ENCODE peak calls at places on chromosomes 11 and 22, in nine cellular contexts. C is tibial nerve, B is left lung, X is HCT116, R is right lobe of liver, O is heart left ventricle, J is sigmoid colon, W is OCI-LY7, N is upper lobe of left lung. P is an unnamed sample.

GRCh38 chr11:41003339-41003992 is 456.0 kb downstream of the LRRC4C start:
- DNase-seq in C (no peak), B (no peak), X (no peak), R (no peak), O (no peak), J (no peak), W (no peak), N (no peak), P (peak; percentile 42)

GRCh38 chr22:21939392-21940319 is 13.0 kb downstream of the PPM1F start:
- DNase-seq in C (no peak), B (peak; percentile 56), X (no peak), R (no peak), O (no peak), J (no peak), W (no peak), N (no peak), P (no peak)

GRCh38 chr22:32354360-32355351 is 3.0 kb upstream of the RFPL3 start:
- DNase-seq in C (no peak), B (no peak), X (peak; percentile 49), R (no peak), O (no peak), J (no peak), W (peak; percentile 1), N (peak; percentile 83), P (peak; percentile 63)

GRCh38 chr11:9210922-9211320 is 54.2 kb downstream of the DENND5A start:
- DNase-seq in C (no peak), B (no peak), X (no peak), R (no peak), O (no peak), J (no peak), W (no peak), N (no peak), P (peak; percentile 75)

GRCh38 chr11:76030973-76031590 is 175.2 kb downstream of the WNT11 start:
- DNase-seq in C (no peak), B (no peak), X (no peak), R (no peak), O (no peak), J (no peak), W (no peak), N (no peak), P (peak; percentile 84)

GRCh38 chr22:16925407-16925966 is 82.5 kb downstream of the GAB4 start:
- DNase-seq in C (no peak), B (no peak), X (no peak), R (no peak), O (no peak), J (no peak), W (no peak), N (no peak), P (no peak)

GRCh38 chr11:109425554-109425953 is 3.6 kb downstream of the C11orf87 start:
- DNase-seq in C (no peak), B (no peak), X (no peak), R (no peak), O (no peak), J (no peak), W (no peak), N (no peak), P (no peak)

GRCh38 chr11:71252434-71252781 is at the start of gene SHANK2:
- DNase-seq in C (no peak), B (no peak), X (no peak), R (peak; percentile 50), O (no peak), J (no peak), W (no peak), N (peak; percentile 89), P (no peak)

GRCh38 chr11:68020575-68020974 is 9.9 kb upstream of the NDUFS8 start:
- DNase-seq in C (no peak), B (peak; percentile 71), X (no peak), R (no peak), O (no peak), J (no peak), W (peak; percentile 23), N (peak; percentile 37), P (no peak)

GRCh38 chr11:4068962-4069361 is 25.6 kb upstream of the RRM1 start:
- DNase-seq in C (no peak), B (no peak), X (no peak), R (no peak), O (no peak), J (no peak), W (peak; percentile 25), N (no peak), P (no peak)

GRCh38 chr11:44842219-44842618 is 108.5 kb downstream of the TP53I11 start:
- DNase-seq in C (no peak), B (no peak), X (no peak), R (no peak), O (no peak), J (no peak), W (no peak), N (no peak), P (no peak)

GRCh38 chr11:82556210-82556609 is 177.5 kb downstream of the FAM181B start:
- DNase-seq in C (no peak), B (no peak), X (no peak), R (no peak), O (no peak), J (no peak), W (no peak), N (no peak), P (no peak)

GRCh38 chr22:38628444-38628843 is 27.7 kb downstream of the FAM227A start:
- DNase-seq in C (no peak), B (no peak), X (no peak), R (no peak), O (no peak), J (no peak), W (no peak), N (no peak), P (no peak)

GRCh38 chr11:6505577-6506240 is 8.6 kb downstream of the DNHD1 start:
- DNase-seq in C (peak; percentile 49), B (no peak), X (peak; percentile 40), R (no peak), O (no peak), J (no peak), W (peak; percentile 65), N (no peak), P (peak; percentile 93)

GRCh38 chr11:129376658-129377341 is 1.2 kb downstream of the BARX2 start:
- DNase-seq in C (no peak), B (no peak), X (no peak), R (no peak), O (no peak), J (no peak), W (no peak), N (no peak), P (no peak)

GRCh38 chr22:44730034-44730433 is 22.3 kb upstream of the ARHGAP8 start:
- DNase-seq in C (no peak), B (no peak), X (no peak), R (peak; percentile 19), O (peak; percentile 26), J (no peak), W (no peak), N (no peak), P (no peak)

GRCh38 chr22:44727709-44728108 is 24.7 kb upstream of the ARHGAP8 start:
- DNase-seq in C (no peak), B (no peak), X (no peak), R (peak; percentile 12), O (peak; percentile 12), J (no peak), W (no peak), N (no peak), P (no peak)

GRCh38 chr22:44729391-44730012 is 22.9 kb upstream of the ARHGAP8 start:
- DNase-seq in C (peak; percentile 19), B (peak; percentile 60), X (no peak), R (peak; percentile 37), O (peak; percentile 74), J (peak; percentile 84), W (no peak), N (peak; percentile 87), P (no peak)

GRCh38 chr22:44727148-44727547 is 25.1 kb downstream of the PRR5 start:
- DNase-seq in C (no peak), B (no peak), X (no peak), R (peak; percentile 15), O (peak; percentile 17), J (no peak), W (no peak), N (peak; percentile 75), P (no peak)

GRCh38 chr22:44728761-44729261 is 23.6 kb upstream of the ARHGAP8 start:
- DNase-seq in C (peak; percentile 17), B (no peak), X (no peak), R (peak; percentile 20), O (peak; percentile 71), J (peak; percentile 84), W (no peak), N (peak; percentile 74), P (no peak)
- H3K4me3 ChIP-seq in C (no peak overlapping the region), B (no peak overlapping the region), X (no peak overlapping the region), R (no peak overlapping the region), O (peak overlapping the region; percentile 3), J (no peak overlapping the region), W (no peak overlapping the region), N (no peak overlapping the region), P (no peak overlapping the region)

DNA sequence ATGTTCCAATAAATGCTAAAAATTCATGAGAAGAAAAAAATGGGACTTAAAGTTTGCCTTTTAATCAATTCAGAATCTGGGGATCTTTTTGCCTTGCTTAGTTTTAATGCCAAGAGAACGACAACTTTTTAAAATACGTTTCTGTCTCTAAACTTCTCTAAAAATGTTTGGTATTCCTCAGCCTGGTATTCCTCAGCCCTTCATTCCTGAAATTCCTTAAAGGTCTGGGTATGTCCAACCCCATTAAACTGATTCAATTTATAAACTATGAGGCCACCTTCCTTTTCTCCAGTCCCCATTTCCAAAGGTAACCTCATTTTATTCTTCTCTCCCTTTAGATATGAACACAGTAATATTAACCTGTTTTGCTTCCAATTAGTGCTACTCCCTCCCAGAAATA is 16.6 kb downstream of the POLA2 start:
- DNase-seq in C (no peak), B (no peak), X (no peak), R (no peak), O (no peak), J (no peak), W (no peak), N (no peak), P (no peak)
- H3K36me3 ChIP-seq in C (peaks cover 11% of the 10 kb centered on the region), B (peaks cover 44% of the 10 kb centered on the region), X (peaks cover 24% of the 10 kb centered on the region), R (peaks cover 2% of the 10 kb centered on the region), O (peaks cover 36% of the 10 kb centered on the region), J (no peaks in the 10 kb centered on the region), W (peaks cover 93% of the 10 kb centered on the region), N (peaks cover 24% of the 10 kb centered on the region), P (peaks cover 5% of the 10 kb centered on the region)

DNA sequence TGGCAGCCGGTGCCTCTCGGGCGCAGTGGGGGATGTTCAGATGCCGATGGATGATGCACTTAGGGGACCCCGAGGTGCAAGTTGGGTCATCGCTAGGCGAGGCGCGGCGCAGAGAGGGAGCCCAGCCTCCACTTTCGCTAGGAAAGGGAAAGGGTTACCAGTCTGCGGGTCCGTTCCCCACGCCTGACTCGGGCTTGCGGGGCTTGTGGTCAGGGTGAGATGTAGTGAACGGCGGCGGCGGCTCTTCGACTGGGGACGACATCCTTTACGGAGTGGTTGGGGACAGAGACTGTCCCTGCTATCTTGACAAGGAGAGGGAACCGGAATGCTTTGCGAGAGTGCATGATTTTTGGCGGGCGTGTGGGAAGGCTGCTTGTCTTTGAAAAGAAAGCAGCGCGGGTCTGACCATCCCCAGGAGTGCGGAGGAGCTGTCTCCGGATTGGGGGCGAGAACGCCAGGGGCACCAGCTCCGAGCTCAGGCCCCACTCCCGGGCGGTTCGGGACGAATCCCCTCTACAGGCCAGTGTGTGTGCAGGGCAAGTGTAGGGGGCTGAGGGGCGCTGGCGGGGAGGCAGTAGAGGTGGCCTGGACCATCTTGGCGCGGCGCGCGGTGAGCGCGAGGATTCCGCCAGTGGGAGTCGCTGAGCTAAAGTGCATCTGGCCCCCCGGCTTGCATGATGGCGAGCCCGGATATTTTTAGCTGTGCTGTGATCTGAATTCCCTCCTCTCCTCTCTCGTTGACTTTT is 1.1 kb downstream of the FAT3 start:
- DNase-seq in C (no peak), B (no peak), X (no peak), R (no peak), O (no peak), J (peak; percentile 64), W (no peak), N (peak; percentile 86), P (no peak)
- TF ChIP-seq CTCF in C (no peak), B (no peak), X (no peak), R (no peak), O (no peak), J (no peak), W (no peak), N (no peak), P (no peak)

GRCh38 chr22:28997342-28997741 is 64.3 kb downstream of the C22orf31 start:
- DNase-seq in C (no peak), B (no peak), X (no peak), R (no peak), O (no peak), J (no peak), W (no peak), N (no peak), P (no peak)
- H3K4me3 ChIP-seq in C (no peak overlapping the region), B (no peak overlapping the region), X (no peak overlapping the region), R (no peak overlapping the region), O (no peak overlapping the region), J (no peak overlapping the region), W (no peak overlapping the region), N (no peak overlapping the region), P (no peak overlapping the region)